ENCODE peak calls at places on chromosomes 13 and 19, in seven cellular contexts. One of them, this sample, is unnamed.

GRCh38 chr19:28472843-28473242 is 740.1 kb downstream of the UQCRFS1 start:
- DNase-seq in stimulated activated CD8-positive, alpha-beta memory T cell treated with anti-CD3 and anti-CD28 coated beads, Interleukin-2, amount 100 ng/mL, for 1 hour: no peak
- DNase-seq in M059J: no peak
- DNase-seq in GM12865: no peak
- DNase-seq in hippocampal formation: no peak
- DNase-seq in GM10248: no peak
- DNase-seq in RWPE1: no peak
- DNase-seq in this sample: no peak

GRCh38 chr19:504634-505033 is 2.7 kb upstream of the TPGS1 start:
- DNase-seq in M059J: no peak
- DNase-seq in GM10248: no peak
- DNase-seq in RWPE1: no peak
- DNase-seq in hippocampal formation: no peak
- DNase-seq in stimulated activated CD8-positive, alpha-beta memory T cell treated with anti-CD3 and anti-CD28 coated beads, Interleukin-2, amount 100 ng/mL, for 1 hour: no peak
- DNase-seq in GM12865: no peak
- DNase-seq in this sample: no peak

GRCh38 chr13:26929971-26930730 is 169.6 kb upstream of the GPR12 start:
- DNase-seq in GM10248: peak; percentile 79
- DNase-seq in RWPE1: peak; percentile 73
- DNase-seq in GM12865: peak; percentile 69
- DNase-seq in stimulated activated CD8-positive, alpha-beta memory T cell treated with anti-CD3 and anti-CD28 coated beads, Interleukin-2, amount 100 ng/mL, for 1 hour: peak; percentile 51
- DNase-seq in M059J: peak; percentile 57
- DNase-seq in hippocampal formation: peak; percentile 64
- DNase-seq in this sample: peak; percentile 38

GRCh38 chr13:103694033-103694432 is 627.8 kb upstream of the SLC10A2 start:
- DNase-seq in RWPE1: no peak
- DNase-seq in GM10248: no peak
- DNase-seq in stimulated activated CD8-positive, alpha-beta memory T cell treated with anti-CD3 and anti-CD28 coated beads, Interleukin-2, amount 100 ng/mL, for 1 hour: no peak
- DNase-seq in hippocampal formation: no peak
- DNase-seq in GM12865: no peak
- DNase-seq in M059J: no peak
- DNase-seq in this sample: peak; percentile 61

GRCh38 chr19:3580156-3580955 is 4.9 kb upstream of the GIPC3 start:
- DNase-seq in hippocampal formation: no peak
- DNase-seq in GM10248: no peak
- DNase-seq in stimulated activated CD8-positive, alpha-beta memory T cell treated with anti-CD3 and anti-CD28 coated beads, Interleukin-2, amount 100 ng/mL, for 1 hour: no peak
- DNase-seq in GM12865: no peak
- DNase-seq in M059J: peak; percentile 96
- DNase-seq in RWPE1: no peak
- DNase-seq in this sample: no peak

GRCh38 chr13:71674776-71675352 is 192.1 kb downstream of the DACH1 start:
- DNase-seq in RWPE1: no peak
- DNase-seq in GM10248: no peak
- DNase-seq in hippocampal formation: no peak
- DNase-seq in stimulated activated CD8-positive, alpha-beta memory T cell treated with anti-CD3 and anti-CD28 coated beads, Interleukin-2, amount 100 ng/mL, for 1 hour: no peak
- DNase-seq in M059J: no peak
- DNase-seq in GM12865: no peak
- DNase-seq in this sample: no peak

GRCh38 chr19:35665604-35666003 is 713 bp upstream of the UPK1A start:
- DNase-seq in GM10248: no peak
- DNase-seq in RWPE1: no peak
- DNase-seq in hippocampal formation: no peak
- DNase-seq in GM12865: no peak
- DNase-seq in M059J: no peak
- DNase-seq in stimulated activated CD8-positive, alpha-beta memory T cell treated with anti-CD3 and anti-CD28 coated beads, Interleukin-2, amount 100 ng/mL, for 1 hour: no peak
- DNase-seq in this sample: no peak

GRCh38 chr19:31491246-31491645 is 142.0 kb upstream of the TSHZ3 start:
- DNase-seq in GM12865: no peak
- DNase-seq in GM10248: no peak
- DNase-seq in RWPE1: no peak
- DNase-seq in stimulated activated CD8-positive, alpha-beta memory T cell treated with anti-CD3 and anti-CD28 coated beads, Interleukin-2, amount 100 ng/mL, for 1 hour: no peak
- DNase-seq in hippocampal formation: no peak
- DNase-seq in M059J: no peak
- DNase-seq in this sample: no peak

GRCh38 chr13:100530645-100531044 is 57.9 kb downstream of the GGACT start:
- DNase-seq in GM12865: no peak
- DNase-seq in GM10248: no peak
- DNase-seq in hippocampal formation: no peak
- DNase-seq in RWPE1: no peak
- DNase-seq in M059J: no peak
- DNase-seq in stimulated activated CD8-positive, alpha-beta memory T cell treated with anti-CD3 and anti-CD28 coated beads, Interleukin-2, amount 100 ng/mL, for 1 hour: no peak
- DNase-seq in this sample: no peak

GRCh38 chr19:16496613-16496983 is 404 bp downstream of the C19orf44 start:
- DNase-seq in GM12865: no peak
- DNase-seq in hippocampal formation: peak; percentile 34
- DNase-seq in GM10248: no peak
- DNase-seq in RWPE1: no peak
- DNase-seq in stimulated activated CD8-positive, alpha-beta memory T cell treated with anti-CD3 and anti-CD28 coated beads, Interleukin-2, amount 100 ng/mL, for 1 hour: no peak
- DNase-seq in M059J: peak; percentile 64
- DNase-seq in this sample: no peak

This sample was measured in MM.1S.